ENCODE peak calls at places on chromosome 7, in five cellular contexts. U is NCI-H345; K is AG09309; X is stimulated activated CD4-positive, alpha-beta T cell treated with anti-CD3 and anti-CD28 coated beads, Interleukin-1b, Interleukin-23, amount 100 ng/mL, for 24 hours; I is hypothalamus. R is an unnamed sample.

GRCh38 chr7:136134503-136134902 is 157.3 kb upstream of the MTPN start:
- DNase-seq in U (no peak), K (no peak), X (no peak), I (no peak), R (peak)

GRCh38 chr7:91671245-91671644 is 209.3 kb downstream of the MTERF1 start:
- DNase-seq in U (no peak), K (peak), X (no peak), I (no peak), R (no peak)

GRCh38 chr7:26657139-26657753 is 207.1 kb downstream of the SKAP2 start:
- DNase-seq in U (no peak), K (no peak), X (no peak), I (no peak), R (no peak)

GRCh38 chr7:134722786-134723322 is 56.6 kb upstream of the CALD1 start:
- DNase-seq in U (no peak), K (no peak), X (no peak), I (no peak), R (no peak)

GRCh38 chr7:28544453-28545142 is 132.3 kb downstream of the CREB5 start:
- DNase-seq in U (no peak), K (no peak), X (no peak), I (no peak), R (no peak)

GRCh38 chr7:73586911-73587310 is 8.5 kb upstream of the TBL2 start:
- DNase-seq in U (no peak), K (no peak), X (no peak), I (no peak), R (no peak)

GRCh38 chr7:115910541-115911164 is 119.9 kb downstream of the TFEC start:
- DNase-seq in U (peak), K (peak), X (no peak), I (no peak), R (no peak)

GRCh38 chr7:47405921-47406765 is 175.8 kb downstream of the TNS3 start:
- DNase-seq in U (no peak), K (no peak), X (no peak), I (peak), R (no peak)

GRCh38 chr7:55185941-55186609 is 167.3 kb downstream of the EGFR start:
- DNase-seq in U (no peak), K (peak), X (no peak), I (no peak), R (peak)

GRCh38 chr7:82507365-82507975 is 63.9 kb upstream of the CACNA2D1 start:
- DNase-seq in U (peak), K (no peak), X (no peak), I (no peak), R (no peak)

GRCh38 chr7:37480642-37481041 is 32.0 kb upstream of the ELMO1 start:
- DNase-seq in U (no peak), K (no peak), X (no peak), I (no peak), R (no peak)

GRCh38 chr7:140342732-140343514 is 55.4 kb downstream of the SLC37A3 start:
- DNase-seq in U (peak), K (no peak), X (no peak), I (peak), R (no peak)

GRCh38 chr7:76206633-76207032 is 4.9 kb downstream of the SRRM3 start:
- DNase-seq in U (no peak), K (no peak), X (no peak), I (peak), R (no peak)

GRCh38 chr7:82405291-82405690 is 38.3 kb downstream of the CACNA2D1 start:
- DNase-seq in U (no peak), K (no peak), X (no peak), I (no peak), R (no peak)

GRCh38 chr7:6512892-6513291 is 38.4 kb downstream of the GRID2IP start:
- DNase-seq in U (no peak), K (no peak), X (no peak), I (no peak), R (no peak)

GRCh38 chr7:63927261-63927660 is 71.4 kb upstream of the ZNF722 start:
- DNase-seq in U (no peak), K (no peak), X (no peak), I (no peak), R (no peak)

R was measured in amniotic stem cell.